ENCODE peak calls at places on chromosomes 12 and 14, in seven cellular contexts. K is activated T-cell treated with anti-CD3 and anti-CD28 coated beads, Interleukin-2, amount 50 U/mL, for 72 hours; S is GM04504; U is EL; G is activated naive CD8-positive, alpha-beta T cell treated with anti-CD3 and anti-CD28 coated beads for 36 hours; T is activated CD4-positive, alpha-beta T cell treated with anti-CD3 and anti-CD28 coated beads, Interleukin-2, amount 50 U/mL, for 1 hour; W is stimulated activated CD8-positive, alpha-beta memory T cell treated with anti-CD3 and anti-CD28 coated beads, Interleukin-4, amount 100 ng/mL, for 1 hour. X is an unnamed sample.

GRCh38 chr14:33564774-33565630 is 385.9 kb downstream of the EGLN3 start:
- DNase-seq in K (no peak), S (no peak), U (peak; percentile 88), G (no peak), T (no peak), W (no peak), X (peak; percentile 84)

GRCh38 chr12:54740882-54741281 is 92.7 kb upstream of the DCD start:
- DNase-seq in K (no peak), S (no peak), U (no peak), G (no peak), T (no peak), W (no peak), X (no peak)

GRCh38 chr14:99261916-99262787 is 9.8 kb downstream of the BCL11B start:
- DNase-seq in K (peak; percentile 73), S (no peak), U (no peak), G (peak; percentile 64), T (peak; percentile 81), W (peak; percentile 52), X (no peak)

GRCh38 chr12:48390026-48390425 is 39.3 kb upstream of the ZNF641 start:
- DNase-seq in K (no peak), S (no peak), U (no peak), G (no peak), T (no peak), W (no peak), X (no peak)

GRCh38 chr12:6943387-6943718 is 263 bp upstream of the RNU7-1 start:
- DNase-seq in K (peak; percentile 80), S (peak; percentile 82), U (peak; percentile 90), G (peak; percentile 75), T (peak; percentile 75), W (peak; percentile 61), X (no peak)

GRCh38 chr12:116104167-116104750 is 173.2 kb downstream of the MED13L start:
- DNase-seq in K (no peak), S (no peak), U (no peak), G (no peak), T (no peak), W (no peak), X (no peak)

GRCh38 chr14:100536721-100537700 is 50.2 kb downstream of the BEGAIN start:
- DNase-seq in K (no peak), S (no peak), U (no peak), G (no peak), T (no peak), W (no peak), X (no peak)

GRCh38 chr12:127899981-127900380 is 367.0 kb upstream of the TMEM132C start:
- DNase-seq in K (no peak), S (no peak), U (no peak), G (no peak), T (no peak), W (no peak), X (no peak)

GRCh38 chr12:39846971-39847661 is 227.5 kb upstream of the ABCD2 start:
- DNase-seq in K (no peak), S (peak; percentile 17), U (no peak), G (no peak), T (no peak), W (no peak), X (peak; percentile 21)

GRCh38 chr14:52020866-52021717 is 31.7 kb downstream of the RTRAF start:
- DNase-seq in K (no peak), S (no peak), U (no peak), G (no peak), T (no peak), W (no peak), X (no peak)

GRCh38 chr12:64691793-64692583 is 67.2 kb downstream of the GNS start:
- DNase-seq in K (no peak), S (no peak), U (no peak), G (no peak), T (no peak), W (no peak), X (no peak)

GRCh38 chr14:74546416-74546815 is 52.9 kb downstream of the ISCA2 start:
- DNase-seq in K (no peak), S (no peak), U (no peak), G (no peak), T (no peak), W (no peak), X (no peak)